ENCODE peak calls at places on chromosomes 6 and 20, in seven cellular contexts. F, H, O, S, Z, R and Y are unnamed samples.

GRCh38 chr6:133553652-133554051 is 312.5 kb downstream of the EYA4 start:
- DNase-seq in F (peak), H (peak), O (peak), S (peak), Z (peak), R (no peak), Y (no peak)

GRCh38 chr20:841568-842546 is 8.3 kb downstream of the FAM110A start:
- DNase-seq in F (no peak), H (no peak), O (no peak), S (peak), Z (no peak), R (peak), Y (no peak)

GRCh38 chr20:38393259-38393658 is 41.9 kb downstream of the SNHG17 start:
- DNase-seq in F (no peak), H (no peak), O (no peak), S (no peak), Z (no peak), R (no peak), Y (no peak)

GRCh38 chr6:84568971-84569370 is 195.4 kb downstream of the TBX18 start:
- DNase-seq in F (no peak), H (peak), O (peak), S (no peak), Z (peak), R (no peak), Y (no peak)

GRCh38 chr20:38812915-38813573 is 7.5 kb downstream of the PPP1R16B start:
- DNase-seq in F (no peak), H (no peak), O (no peak), S (no peak), Z (no peak), R (no peak), Y (no peak)

GRCh38 chr6:11374036-11375010 is 141.9 kb upstream of the NEDD9 start:
- DNase-seq in F (no peak), H (no peak), O (peak), S (peak), Z (no peak), R (no peak), Y (no peak)

GRCh38 chr6:131914967-131915751 is 36.0 kb downstream of the CCN2 start:
- DNase-seq in F (peak), H (peak), O (peak), S (peak), Z (peak), R (peak), Y (no peak)

GRCh38 chr6:11727995-11728961 is 50.3 kb downstream of the ADTRP start:
- DNase-seq in F (no peak), H (no peak), O (peak), S (no peak), Z (no peak), R (no peak), Y (no peak)

GRCh38 chr6:109284675-109285074 is 97.6 kb downstream of the CD164 start:
- DNase-seq in F (no peak), H (no peak), O (no peak), S (no peak), Z (no peak), R (no peak), Y (no peak)

GRCh38 chr6:137702791-137703424 is 164.2 kb upstream of the TNFAIP3 start:
- DNase-seq in F (no peak), H (no peak), O (no peak), S (no peak), Z (no peak), R (no peak), Y (no peak)

GRCh38 chr20:45098096-45098773 is 2.7 kb downstream of the KCNS1 start:
- DNase-seq in F (no peak), H (peak), O (no peak), S (peak), Z (peak), R (no peak), Y (no peak)

GRCh38 chr6:7285416-7285815 is 27.6 kb downstream of the SSR1 start:
- DNase-seq in F (no peak), H (no peak), O (no peak), S (no peak), Z (no peak), R (no peak), Y (no peak)

GRCh38 chr6:82881519-82881918 is 184.1 kb downstream of the UBE3D start:
- DNase-seq in F (no peak), H (no peak), O (no peak), S (no peak), Z (no peak), R (no peak), Y (no peak)

GRCh38 chr6:142885182-142885867 is 59.7 kb downstream of the HIVEP2 start:
- DNase-seq in F (peak), H (peak), O (peak), S (peak), Z (peak), R (no peak), Y (peak)

GRCh38 chr6:80527552-80528052 is 421.1 kb downstream of the BCKDHB start:
- DNase-seq in F (no peak), H (no peak), O (no peak), S (no peak), Z (no peak), R (no peak), Y (no peak)

GRCh38 chr6:80522556-80522955 is 416.1 kb downstream of the BCKDHB start:
- DNase-seq in F (no peak), H (no peak), O (no peak), S (no peak), Z (no peak), R (no peak), Y (no peak)

GRCh38 chr6:80520195-80520594 is 413.7 kb downstream of the BCKDHB start:
- DNase-seq in F (peak), H (peak), O (no peak), S (no peak), Z (peak), R (no peak), Y (no peak)

GRCh38 chr6:80523029-80523428 is 416.6 kb downstream of the BCKDHB start:
- DNase-seq in F (no peak), H (no peak), O (no peak), S (no peak), Z (peak), R (no peak), Y (no peak)

DNA sequence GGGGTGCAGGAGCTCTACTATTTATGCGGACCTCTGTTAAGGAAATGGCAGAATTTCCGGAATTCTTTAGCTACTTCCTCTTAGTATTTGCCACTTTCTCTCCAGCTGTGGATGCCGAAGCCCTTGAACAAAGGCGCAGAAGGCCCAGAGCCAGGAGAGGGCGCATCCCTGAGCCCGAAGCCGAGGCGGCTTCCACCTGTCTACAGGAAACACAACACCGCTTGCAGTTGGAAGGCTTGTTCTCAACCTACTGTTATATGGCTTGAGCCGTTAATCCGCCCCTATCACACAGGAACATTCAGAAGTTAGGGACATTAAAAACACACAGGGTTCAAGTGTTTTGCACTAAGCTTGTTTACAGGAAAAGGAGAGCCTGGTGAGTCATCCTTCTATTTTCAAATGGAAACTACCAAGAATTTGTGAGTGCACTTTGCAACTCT is 417.1 kb downstream of the BCKDHB start:
- DNase-seq in F (no peak), H (no peak), O (no peak), S (no peak), Z (peak), R (no peak), Y (no peak)
- TF ChIP-seq CTCF in F (no peak), H (no peak), O (no peak), S (no peak), Z (no peak), R (peak), Y (no peak)

GRCh38 chr20:61885759-61886715 is 179.6 kb downstream of the TAF4 start:
- DNase-seq in F (no peak), H (no peak), O (no peak), S (no peak), Z (no peak), R (no peak), Y (no peak)

GRCh38 chr20:61884571-61885389 is 180.9 kb downstream of the TAF4 start:
- DNase-seq in F (no peak), H (no peak), O (peak), S (no peak), Z (no peak), R (no peak), Y (no peak)

GRCh38 chr20:61887694-61888093 is 178.0 kb downstream of the TAF4 start:
- DNase-seq in F (no peak), H (no peak), O (no peak), S (no peak), Z (no peak), R (no peak), Y (no peak)

GRCh38 chr20:61888101-61888865 is 177.4 kb downstream of the TAF4 start:
- DNase-seq in F (no peak), H (no peak), O (no peak), S (no peak), Z (no peak), R (no peak), Y (no peak)

DNA sequence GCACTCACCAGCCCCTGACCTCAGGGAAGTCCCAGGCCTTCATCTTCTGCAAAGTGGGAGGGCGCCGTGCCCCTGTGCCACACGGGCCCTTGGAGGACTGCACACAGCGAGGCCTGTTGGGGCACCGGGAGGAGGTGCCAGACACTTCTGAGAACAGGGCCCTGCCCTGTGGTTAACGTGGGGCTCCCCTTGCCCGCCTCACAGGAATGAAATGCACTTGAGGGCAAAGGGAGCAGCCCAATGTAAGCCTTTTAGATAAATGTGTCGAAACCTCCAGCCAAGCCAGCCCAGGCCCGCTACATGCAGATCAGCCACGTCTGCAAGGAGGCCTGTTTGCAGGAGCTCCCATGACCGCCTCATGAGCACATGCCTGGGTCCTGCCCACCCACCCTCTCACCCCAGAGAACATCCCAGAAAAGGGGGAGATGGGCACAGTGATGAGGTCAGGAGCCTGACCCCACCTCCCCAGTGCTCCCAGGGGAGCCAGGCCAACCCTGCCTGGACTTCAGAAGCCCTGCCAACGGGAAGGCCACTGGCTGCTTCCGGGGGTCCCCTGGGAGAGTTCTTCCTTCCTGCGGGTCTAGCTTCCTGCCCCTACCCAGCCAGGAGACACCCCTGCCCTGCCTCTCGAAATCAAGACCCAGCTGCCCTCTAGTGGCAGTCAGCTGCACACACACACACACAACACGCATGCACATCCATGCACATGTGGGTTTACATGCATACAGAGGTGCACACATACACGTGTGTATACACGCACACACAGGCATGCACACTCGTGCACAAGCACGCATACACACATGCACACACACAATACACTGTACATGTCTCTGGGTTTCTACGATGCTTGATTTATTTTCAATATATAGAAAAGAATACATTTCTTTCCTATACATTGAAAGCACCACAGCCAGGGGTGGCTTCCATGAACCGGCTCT is 178.7 kb downstream of the TAF4 start:
- DNase-seq in F (no peak), H (peak), O (peak), S (peak), Z (peak), R (peak), Y (peak)
- TF ChIP-seq CTCF in F (peak), H (peak), O (peak), S (peak), Z (peak), R (peak), Y (peak)

GRCh38 chr6:119716668-119717270 is 367.2 kb upstream of the MAN1A1 start:
- DNase-seq in F (no peak), H (no peak), O (no peak), S (no peak), Z (no peak), R (no peak), Y (no peak)

GRCh38 chr6:119717942-119718341 is 368.4 kb upstream of the MAN1A1 start:
- DNase-seq in F (no peak), H (no peak), O (no peak), S (no peak), Z (no peak), R (no peak), Y (no peak)

GRCh38 chr6:119726086-119726485 is 376.5 kb upstream of the MAN1A1 start:
- DNase-seq in F (no peak), H (no peak), O (no peak), S (no peak), Z (no peak), R (no peak), Y (no peak)

DNA sequence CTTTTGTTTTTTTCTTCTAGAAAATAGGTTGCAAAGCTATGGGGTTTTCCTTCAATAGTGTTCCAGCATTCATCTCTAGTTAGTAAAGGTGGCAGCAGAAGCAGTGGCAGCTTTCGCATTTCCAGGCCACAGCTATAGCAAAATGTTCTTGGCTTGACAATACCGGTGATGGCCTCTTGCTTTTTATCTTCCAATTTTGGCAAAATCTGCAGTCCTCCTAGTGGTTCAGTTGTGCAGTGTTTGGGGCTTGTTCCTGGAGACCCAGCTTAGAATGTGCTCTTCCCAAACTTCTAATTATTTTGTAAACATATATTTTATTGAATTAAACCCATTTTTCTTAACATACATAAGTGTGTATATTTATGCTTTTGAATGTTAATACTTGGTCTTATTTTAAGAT is 370.6 kb upstream of the MAN1A1 start:
- DNase-seq in F (no peak), H (peak), O (no peak), S (no peak), Z (no peak), R (no peak), Y (no peak)
- TF ChIP-seq CTCF in F (peak), H (peak), O (peak), S (no peak), Z (peak), R (peak), Y (no peak)

DNA sequence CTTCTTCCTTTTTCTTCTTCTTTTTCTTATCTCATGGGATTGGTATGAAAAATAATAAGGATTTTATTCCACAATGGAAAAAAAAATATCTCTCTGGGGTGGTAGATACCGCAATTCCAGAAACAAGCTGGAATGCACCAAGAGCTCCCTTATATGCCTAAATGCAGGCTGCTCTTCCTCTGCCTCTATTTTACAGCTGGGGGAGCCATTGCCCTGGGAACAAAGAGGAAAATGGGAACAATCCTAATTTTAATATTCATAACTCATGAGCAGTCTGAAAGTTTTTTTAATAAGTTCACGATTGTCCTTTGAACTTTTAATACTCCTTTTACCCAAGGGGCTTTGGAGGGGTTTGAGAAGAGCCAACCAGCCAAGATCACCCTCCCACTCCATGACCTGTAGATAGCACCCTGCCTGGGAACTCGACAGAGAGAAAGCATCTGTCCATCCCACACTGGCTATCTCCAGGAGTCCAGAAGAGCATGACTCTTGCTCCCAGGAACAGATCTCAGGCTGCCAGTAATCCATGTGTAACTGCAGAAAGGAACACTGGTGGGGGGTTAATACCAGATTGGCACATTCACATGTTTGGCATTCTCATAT is 74.7 kb downstream of the CD83 start:
- DNase-seq in F (no peak), H (no peak), O (no peak), S (no peak), Z (no peak), R (no peak), Y (no peak)
- TF ChIP-seq CTCF in F (no peak), H (peak), O (no peak), S (no peak), Z (no peak), R (no peak), Y (no peak)

DNA sequence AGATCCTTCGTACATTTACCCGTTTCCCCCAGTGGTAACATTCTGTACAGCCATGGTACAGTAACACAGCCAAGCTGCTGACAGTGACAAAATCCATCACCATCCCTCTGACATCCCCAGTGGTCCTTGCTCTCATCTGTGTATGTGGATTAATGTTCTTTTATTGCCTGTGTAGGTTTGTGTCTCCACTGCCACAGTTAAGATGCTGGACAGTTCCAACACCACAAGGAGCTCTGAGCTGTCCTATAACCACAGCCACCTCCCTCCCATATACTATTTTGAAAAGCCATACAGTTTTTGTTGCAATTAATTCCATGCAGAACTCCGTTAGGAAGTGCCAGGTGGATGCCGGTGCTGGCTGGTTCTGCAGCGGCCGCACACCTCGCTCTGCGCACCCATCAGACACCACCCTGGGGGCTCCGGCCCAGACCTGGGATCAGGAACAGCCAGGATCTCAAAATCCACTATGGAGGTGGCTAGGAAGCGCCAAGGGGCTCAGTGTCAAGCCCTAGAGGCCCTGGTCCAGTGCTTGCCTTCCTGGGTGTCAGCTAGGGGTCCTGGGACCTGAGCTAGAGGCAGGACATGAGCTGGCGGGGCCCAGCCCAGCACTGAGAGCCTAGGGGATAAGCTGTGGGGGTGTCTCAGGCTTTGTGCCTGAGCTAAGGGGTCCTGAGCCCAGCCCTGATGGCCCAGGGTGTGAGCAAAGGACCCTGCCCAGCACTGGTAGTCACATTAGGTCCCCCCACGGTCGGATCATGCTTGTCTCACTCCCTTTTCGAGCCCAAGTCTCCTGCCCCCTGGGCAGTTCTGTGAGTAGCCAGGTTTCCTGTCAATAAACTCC is 93.3 kb upstream of the PMEPA1 start:
- DNase-seq in F (no peak), H (no peak), O (no peak), S (no peak), Z (no peak), R (no peak), Y (no peak)
- TF ChIP-seq CTCF in F (no peak), H (no peak), O (no peak), S (no peak), Z (no peak), R (no peak), Y (no peak)

DNA sequence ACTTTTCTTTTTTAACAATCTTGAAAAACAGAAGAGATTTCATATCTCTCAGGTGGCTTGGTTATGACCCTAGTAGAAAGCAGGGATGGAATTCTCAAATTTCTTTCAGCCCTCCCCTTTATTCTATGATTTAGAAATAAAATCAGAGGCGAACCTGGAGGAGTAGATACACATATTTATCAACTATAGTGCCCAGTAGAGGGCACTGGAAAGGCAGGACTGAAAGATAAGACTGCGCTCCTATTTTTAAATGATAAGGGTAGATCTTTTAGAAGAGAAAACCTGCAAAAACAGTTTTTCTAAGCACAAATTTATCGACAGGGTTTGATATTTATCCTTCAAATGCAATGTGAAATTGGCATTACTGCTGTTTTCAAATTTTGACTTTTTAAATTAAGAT is 1296.6 kb downstream of the EPHA7 start:
- DNase-seq in F (no peak), H (no peak), O (peak), S (no peak), Z (peak), R (no peak), Y (no peak)
- TF ChIP-seq CTCF in F (peak), H (no peak), O (peak), S (no peak), Z (peak), R (peak), Y (no peak)

GRCh38 chr6:153965996-153966395 is 73.0 kb upstream of the OPRM1 start:
- DNase-seq in F (no peak), H (peak), O (peak), S (no peak), Z (peak), R (no peak), Y (no peak)

GRCh38 chr6:153959281-153959680 is 79.8 kb upstream of the OPRM1 start:
- DNase-seq in F (no peak), H (peak), O (no peak), S (no peak), Z (no peak), R (no peak), Y (no peak)

GRCh38 chr6:153962548-153962947 is 76.5 kb upstream of the OPRM1 start:
- DNase-seq in F (no peak), H (no peak), O (no peak), S (no peak), Z (no peak), R (no peak), Y (no peak)

GRCh38 chr6:153960741-153961140 is 78.3 kb upstream of the OPRM1 start:
- DNase-seq in F (no peak), H (no peak), O (no peak), S (no peak), Z (no peak), R (no peak), Y (no peak)

GRCh38 chr6:153963352-153963751 is 75.7 kb upstream of the OPRM1 start:
- DNase-seq in F (no peak), H (no peak), O (no peak), S (no peak), Z (no peak), R (no peak), Y (no peak)
- TF ChIP-seq CTCF in F (no peak), H (no peak), O (no peak), S (no peak), Z (no peak), R (no peak), Y (no peak)